ENCODE peak calls at places on chromosome 3, in five cellular contexts. M is hypothalamus, L is endodermal cell, D is GM12891, W is iPS-NIHi11. A is an unnamed sample.

GRCh38 chr3:85110393-85110792 is 151.6 kb downstream of the CADM2 start:
- DNase-seq in M (no peak), L (no peak), D (no peak), W (no peak), A (no peak)

GRCh38 chr3:32820971-32821685 is 3.3 kb downstream of the TRIM71 start:
- DNase-seq in M (no peak), L (peak), D (no peak), W (no peak), A (no peak)

GRCh38 chr3:172171396-172172075 is 132.2 kb downstream of the FNDC3B start:
- DNase-seq in M (no peak), L (no peak), D (no peak), W (no peak), A (no peak)

GRCh38 chr3:37892917-37893595 is 31.4 kb downstream of the CTDSPL start:
- DNase-seq in M (no peak), L (no peak), D (no peak), W (peak), A (peak)

GRCh38 chr3:146241523-146242240 is 9.2 kb downstream of the PLSCR4 start:
- DNase-seq in M (no peak), L (no peak), D (no peak), W (no peak), A (no peak)

GRCh38 chr3:12227833-12228232 is 61.0 kb upstream of the PPARG start:
- DNase-seq in M (no peak), L (no peak), D (no peak), W (no peak), A (no peak)

GRCh38 chr3:49663831-49664230 is 10.3 kb upstream of the APEH start:
- DNase-seq in M (no peak), L (no peak), D (no peak), W (no peak), A (no peak)

GRCh38 chr3:48423241-48423882 is 6.5 kb downstream of the PLXNB1 start:
- DNase-seq in M (no peak), L (no peak), D (no peak), W (no peak), A (no peak)

GRCh38 chr3:102063572-102063971 is 214.3 kb downstream of the NFKBIZ start:
- DNase-seq in M (no peak), L (no peak), D (no peak), W (no peak), A (no peak)

GRCh38 chr3:55327131-55327920 is 159.8 kb downstream of the WNT5A start:
- DNase-seq in M (no peak), L (no peak), D (no peak), W (no peak), A (no peak)

GRCh38 chr3:40207796-40208195 is 101.7 kb upstream of the EIF1B start:
- DNase-seq in M (no peak), L (no peak), D (no peak), W (no peak), A (no peak)

GRCh38 chr3:152267831-152268500 is 763 bp upstream of the MBNL1 start:
- DNase-seq in M (no peak), L (no peak), D (no peak), W (no peak), A (no peak)

GRCh38 chr3:25483456-25483855 is 55.4 kb downstream of the RARB start:
- DNase-seq in M (no peak), L (no peak), D (no peak), W (no peak), A (no peak)

GRCh38 chr3:52190294-52190841 is 7.6 kb upstream of the ALAS1 start:
- DNase-seq in M (peak), L (no peak), D (no peak), W (no peak), A (no peak)

GRCh38 chr3:71469131-71469430 is 114.4 kb downstream of the FOXP1 start:
- DNase-seq in M (no peak), L (no peak), D (no peak), W (no peak), A (no peak)

GRCh38 chr3:159854500-159855124 is 134.0 kb upstream of the IL12A start:
- DNase-seq in M (no peak), L (no peak), D (no peak), W (peak), A (no peak)

GRCh38 chr3:161291191-161291901 is 70.2 kb downstream of the NMD3 start:
- DNase-seq in M (no peak), L (no peak), D (no peak), W (no peak), A (no peak)

GRCh38 chr3:25281041-25281842 is 146.8 kb upstream of the RARB start:
- DNase-seq in M (no peak), L (peak), D (no peak), W (no peak), A (no peak)

GRCh38 chr3:10319804-10320203 is 1.1 kb downstream of the SEC13 start:
- DNase-seq in M (no peak), L (no peak), D (no peak), W (no peak), A (no peak)

A was measured in right lobe of liver.